ENCODE peak calls at places on chromosomes 7 and 10, in nine cellular contexts. Y, M, Z, H, K, J, B, R and W are unnamed samples.

GRCh38 chr10:95814011-95814727 is 58.2 kb downstream of the ENTPD1 start:
- DNase-seq in Y (no peak), M (peak; percentile 78), Z (no peak), H (peak; percentile 90), K (no peak), J (no peak), B (no peak), R (no peak), W (no peak)

GRCh38 chr10:124878457-124878739 is 63.5 kb upstream of the ZRANB1 start:
- DNase-seq in Y (no peak), M (peak; percentile 19), Z (no peak), H (no peak), K (no peak), J (no peak), B (no peak), R (no peak), W (no peak)

GRCh38 chr10:59903871-59904270 is 2.5 kb downstream of the CCDC6 start:
- DNase-seq in Y (no peak), M (no peak), Z (no peak), H (peak; percentile 58), K (no peak), J (no peak), B (no peak), R (no peak), W (no peak)

GRCh38 chr7:106375499-106375898 is 90.7 kb upstream of the NAMPT start:
- DNase-seq in Y (no peak), M (no peak), Z (no peak), H (no peak), K (no peak), J (no peak), B (no peak), R (no peak), W (no peak)

GRCh38 chr10:2543974-2544373 is 523.4 kb upstream of the PFKP start:
- DNase-seq in Y (no peak), M (no peak), Z (no peak), H (no peak), K (no peak), J (no peak), B (no peak), R (no peak), W (no peak)

GRCh38 chr10:75097666-75098285 is 13.7 kb upstream of the SAMD8 start:
- DNase-seq in Y (no peak), M (peak; percentile 19), Z (no peak), H (peak; percentile 33), K (no peak), J (no peak), B (no peak), R (no peak), W (no peak)

GRCh38 chr7:138001529-138002095 is at the start of gene CREB3L2:
- DNase-seq in Y (peak; percentile 36), M (no peak), Z (peak; percentile 54), H (peak; percentile 65), K (peak; percentile 85), J (peak; percentile 46), B (no peak), R (peak; percentile 81), W (peak; percentile 44)

GRCh38 chr7:17129218-17129617 is 169.2 kb upstream of the AHR start:
- DNase-seq in Y (no peak), M (no peak), Z (no peak), H (no peak), K (no peak), J (no peak), B (no peak), R (no peak), W (no peak)

GRCh38 chr7:39589323-39590111 is 23.3 kb downstream of the YAE1 start:
- DNase-seq in Y (no peak), M (peak; percentile 18), Z (peak; percentile 56), H (peak; percentile 87), K (peak; percentile 23), J (no peak), B (no peak), R (peak; percentile 79), W (no peak)

GRCh38 chr7:135714534-135715009 is 13.4 kb downstream of the SLC13A4 start:
- DNase-seq in Y (no peak), M (no peak), Z (no peak), H (peak; percentile 36), K (peak; percentile 12), J (no peak), B (no peak), R (no peak), W (no peak)

GRCh38 chr7:114180556-114181266 is 233.9 kb upstream of the FOXP2 start:
- DNase-seq in Y (no peak), M (no peak), Z (no peak), H (no peak), K (no peak), J (no peak), B (no peak), R (no peak), W (no peak)

GRCh38 chr10:75071164-75071489 is 40.3 kb upstream of the SAMD8 start:
- DNase-seq in Y (no peak), M (peak; percentile 5), Z (no peak), H (no peak), K (peak; percentile 49), J (no peak), B (no peak), R (no peak), W (no peak)

GRCh38 chr7:151351967-151352366 is 10.4 kb downstream of the NUB1 start:
- DNase-seq in Y (no peak), M (no peak), Z (peak; percentile 77), H (no peak), K (no peak), J (no peak), B (no peak), R (peak; percentile 81), W (peak; percentile 71)

GRCh38 chr7:44151679-44152355 is 10.7 kb upstream of the MYL7 start:
- DNase-seq in Y (no peak), M (no peak), Z (no peak), H (no peak), K (no peak), J (no peak), B (no peak), R (peak; percentile 8), W (no peak)

GRCh38 chr7:50513166-50513871 is 51.9 kb downstream of the DDC start:
- DNase-seq in Y (no peak), M (no peak), Z (no peak), H (no peak), K (no peak), J (no peak), B (no peak), R (no peak), W (no peak)

GRCh38 chr7:85023066-85023687 is 163.7 kb downstream of the SEMA3D start:
- DNase-seq in Y (no peak), M (peak; percentile 81), Z (no peak), H (peak; percentile 76), K (peak; percentile 67), J (no peak), B (peak; percentile 24), R (peak; percentile 27), W (no peak)

GRCh38 chr10:93954726-93955363 is 38.9 kb upstream of the PLCE1 start:
- DNase-seq in Y (no peak), M (no peak), Z (no peak), H (peak; percentile 20), K (no peak), J (no peak), B (no peak), R (no peak), W (no peak)

GRCh38 chr10:124707546-124707945 is 36.6 kb downstream of the FAM53B start:
- DNase-seq in Y (no peak), M (no peak), Z (no peak), H (no peak), K (no peak), J (no peak), B (no peak), R (no peak), W (no peak)

GRCh38 chr10:124743188-124744046 is 761 bp downstream of the FAM53B start:
- DNase-seq in Y (no peak), M (peak; percentile 26), Z (no peak), H (no peak), K (peak; percentile 41), J (no peak), B (no peak), R (peak; percentile 54), W (no peak)

GRCh38 chr10:73998623-73999622 is 1.0 kb downstream of the VCL start:
- DNase-seq in Y (no peak), M (peak; percentile 78), Z (peak; percentile 1), H (peak; percentile 89), K (peak; percentile 88), J (peak; percentile 1), B (peak; percentile 13), R (peak; percentile 31), W (peak; percentile 9)

GRCh38 chr10:70952446-70952845 is 64.1 kb upstream of the PCBD1 start:
- DNase-seq in Y (no peak), M (no peak), Z (no peak), H (no peak), K (no peak), J (no peak), B (no peak), R (no peak), W (no peak)

GRCh38 chr10:11180228-11180627 is 162.6 kb downstream of the CELF2 start:
- DNase-seq in Y (peak; percentile 46), M (no peak), Z (peak; percentile 71), H (no peak), K (no peak), J (no peak), B (no peak), R (peak; percentile 79), W (peak; percentile 35)

GRCh38 chr10:59944339-59944935 is 38.1 kb upstream of the CCDC6 start:
- DNase-seq in Y (no peak), M (no peak), Z (no peak), H (no peak), K (no peak), J (no peak), B (no peak), R (no peak), W (no peak)

GRCh38 chr10:118922226-118922625 is 107.3 kb upstream of the NANOS1 start:
- DNase-seq in Y (no peak), M (no peak), Z (no peak), H (no peak), K (no peak), J (no peak), B (no peak), R (no peak), W (no peak)

GRCh38 chr10:69413221-69413865 is 3.4 kb downstream of the TACR2 start:
- DNase-seq in Y (no peak), M (peak; percentile 54), Z (no peak), H (peak; percentile 81), K (peak; percentile 81), J (peak; percentile 32), B (peak; percentile 78), R (peak; percentile 55), W (no peak)